ENCODE peak calls at places on chromosomes 7 and 10, in eight cellular contexts. W, Q, N, V, O, K, Z and X are unnamed samples.

GRCh38 chr10:94002156-94002555 is 8.4 kb downstream of the PLCE1 start:
- DNase-seq in W (no peak), Q (no peak), N (no peak), V (no peak), O (peak; percentile 24), K (peak; percentile 90), Z (no peak), X (no peak)

GRCh38 chr7:65967361-65968155 is 14.5 kb downstream of the GUSB start:
- DNase-seq in W (no peak), Q (no peak), N (no peak), V (no peak), O (no peak), K (no peak), Z (no peak), X (peak; percentile 34)

GRCh38 chr7:113917840-113918239 is 969 bp downstream of the PPP1R3A start:
- DNase-seq in W (no peak), Q (no peak), N (no peak), V (no peak), O (no peak), K (no peak), Z (no peak), X (no peak)

GRCh38 chr7:92925876-92926696 is 89.7 kb upstream of the CDK6 start:
- DNase-seq in W (no peak), Q (no peak), N (peak; percentile 67), V (no peak), O (no peak), K (no peak), Z (no peak), X (no peak)

GRCh38 chr7:33107136-33108066 is 1.8 kb downstream of the RP9 start:
- DNase-seq in W (no peak), Q (peak; percentile 57), N (peak; percentile 74), V (no peak), O (no peak), K (peak; percentile 52), Z (peak; percentile 32), X (no peak)

GRCh38 chr7:42351313-42351935 is 114.4 kb upstream of the GLI3 start:
- DNase-seq in W (peak; percentile 26), Q (no peak), N (no peak), V (no peak), O (no peak), K (no peak), Z (no peak), X (no peak)

GRCh38 chr7:73646785-73647724 is 20.6 kb upstream of the VPS37D start:
- DNase-seq in W (no peak), Q (no peak), N (no peak), V (no peak), O (no peak), K (peak; percentile 30), Z (no peak), X (no peak)

GRCh38 chr10:60955957-60956425 is 12.0 kb upstream of the RHOBTB1 start:
- DNase-seq in W (no peak), Q (peak; percentile 25), N (peak; percentile 84), V (peak; percentile 72), O (no peak), K (no peak), Z (no peak), X (no peak)

GRCh38 chr10:30431435-30431911 is 2.5 kb upstream of the MAP3K8 start:
- DNase-seq in W (no peak), Q (peak; percentile 51), N (peak; percentile 21), V (no peak), O (peak; percentile 41), K (peak; percentile 60), Z (peak; percentile 40), X (no peak)

GRCh38 chr10:23253780-23254179 is 61.7 kb downstream of the PTF1A start:
- DNase-seq in W (no peak), Q (no peak), N (no peak), V (no peak), O (no peak), K (no peak), Z (no peak), X (no peak)

GRCh38 chr7:138204285-138204988 is 128.2 kb downstream of the AKR1D1 start:
- DNase-seq in W (no peak), Q (no peak), N (peak; percentile 60), V (no peak), O (no peak), K (no peak), Z (no peak), X (no peak)

GRCh38 chr10:28089467-28089866 is 90.6 kb upstream of the ODAD2 start:
- DNase-seq in W (peak; percentile 56), Q (no peak), N (peak; percentile 87), V (peak; percentile 68), O (no peak), K (no peak), Z (no peak), X (no peak)

GRCh38 chr7:133691727-133692450 is 435.3 kb upstream of the LRGUK start:
- DNase-seq in W (no peak), Q (no peak), N (peak; percentile 56), V (no peak), O (no peak), K (no peak), Z (no peak), X (no peak)

GRCh38 chr7:130392456-130392860 is 12.2 kb downstream of the CPA1 start:
- DNase-seq in W (no peak), Q (no peak), N (peak; percentile 84), V (no peak), O (no peak), K (no peak), Z (no peak), X (no peak)

DNA sequence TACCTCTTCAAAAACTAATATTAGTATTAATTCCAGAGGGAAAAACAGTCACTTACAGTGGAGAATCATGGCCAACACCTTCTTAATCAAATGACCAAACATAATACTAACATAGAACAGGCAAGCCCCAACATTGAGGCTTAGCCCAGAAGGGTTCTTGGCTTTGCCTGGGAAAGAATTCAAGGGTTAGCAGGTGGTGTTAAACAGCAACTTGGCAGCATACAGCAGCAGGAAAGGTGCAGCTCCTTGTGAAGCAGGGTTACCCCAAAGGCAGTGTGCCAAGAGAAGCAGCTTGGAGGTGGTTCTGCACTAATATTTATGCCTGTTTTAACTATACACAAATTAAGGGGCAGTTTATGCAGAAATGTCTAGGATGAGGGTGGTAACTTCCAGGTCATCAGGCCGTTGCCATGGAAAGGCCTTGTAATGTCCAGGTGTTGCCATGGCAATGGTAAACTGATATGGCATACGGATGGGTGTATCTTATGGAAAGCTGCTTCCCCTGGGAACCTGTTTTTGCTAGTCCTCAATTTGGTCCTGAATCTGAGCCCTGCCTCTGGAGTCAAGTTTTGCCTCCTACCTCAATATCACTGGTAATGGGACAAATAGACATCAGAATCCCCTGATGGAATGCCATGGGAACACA is 27.2 kb upstream of the BEND7 start:
- DNase-seq in W (no peak), Q (no peak), N (no peak), V (no peak), O (no peak), K (no peak), Z (peak; percentile 83), X (no peak)
- TF ChIP-seq CTCF in W (no peak), Q (no peak), N (no peak), V (no peak), O (no peak), K (no peak), Z (no peak), X (no peak)

GRCh38 chr7:6637544-6638229 is 569 bp downstream of the ZNF316 start:
- DNase-seq in W (no peak), Q (peak; percentile 71), N (peak; percentile 14), V (no peak), O (no peak), K (no peak), Z (peak; percentile 36), X (no peak)
- TF ChIP-seq CTCF in W (peak; percentile 33), Q (peak; percentile 63), N (peak; percentile 40), V (peak; percentile 41), O (no peak), K (peak; percentile 18), Z (no peak), X (peak; percentile 16)

DNA sequence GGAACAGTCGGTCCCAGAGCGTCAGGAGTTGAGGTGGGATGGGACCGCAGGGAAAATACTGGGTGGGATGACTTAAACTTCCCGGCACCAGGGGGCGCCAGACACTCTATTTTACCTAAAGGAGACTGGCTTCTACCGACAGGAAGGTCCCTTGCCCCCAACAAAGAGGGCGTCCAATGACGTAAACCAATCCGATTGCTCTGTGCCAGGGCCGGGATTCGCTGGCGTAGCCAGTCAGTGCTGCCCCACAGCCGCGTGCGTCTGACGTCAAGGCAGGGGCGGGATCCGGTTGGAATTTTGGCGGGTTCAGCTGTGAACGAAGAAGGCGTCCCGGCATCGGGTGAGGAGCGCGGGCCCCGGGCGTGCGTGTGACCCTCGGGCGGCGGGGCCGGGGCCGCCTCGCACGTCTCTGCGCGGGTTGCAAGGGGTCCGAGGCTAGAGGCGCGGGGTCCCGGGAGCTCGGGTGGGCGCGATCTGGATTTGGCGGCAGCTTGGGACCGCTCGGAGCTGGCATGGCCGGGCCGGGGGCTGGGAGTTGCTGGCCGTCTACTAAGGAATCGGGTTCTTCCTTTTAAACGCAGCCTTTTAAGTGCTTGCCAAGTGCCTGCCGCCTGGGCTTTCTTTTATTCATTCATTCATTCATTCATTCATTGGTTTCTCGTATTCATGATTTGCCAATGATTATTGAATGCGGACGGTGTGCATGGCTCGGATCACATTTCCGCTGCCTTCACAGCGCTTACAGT is at the start of gene MCM10:
- DNase-seq in W (peak; percentile 97), Q (peak; percentile 98), N (peak; percentile 100), V (peak; percentile 94), O (peak; percentile 97), K (peak; percentile 99), Z (peak; percentile 99), X (peak; percentile 99)
- TF ChIP-seq CTCF in W (peak; percentile 82), Q (peak; percentile 68), N (peak; percentile 85), V (peak; percentile 97), O (peak; percentile 88), K (peak; percentile 91), Z (peak; percentile 80), X (peak; percentile 85)

DNA sequence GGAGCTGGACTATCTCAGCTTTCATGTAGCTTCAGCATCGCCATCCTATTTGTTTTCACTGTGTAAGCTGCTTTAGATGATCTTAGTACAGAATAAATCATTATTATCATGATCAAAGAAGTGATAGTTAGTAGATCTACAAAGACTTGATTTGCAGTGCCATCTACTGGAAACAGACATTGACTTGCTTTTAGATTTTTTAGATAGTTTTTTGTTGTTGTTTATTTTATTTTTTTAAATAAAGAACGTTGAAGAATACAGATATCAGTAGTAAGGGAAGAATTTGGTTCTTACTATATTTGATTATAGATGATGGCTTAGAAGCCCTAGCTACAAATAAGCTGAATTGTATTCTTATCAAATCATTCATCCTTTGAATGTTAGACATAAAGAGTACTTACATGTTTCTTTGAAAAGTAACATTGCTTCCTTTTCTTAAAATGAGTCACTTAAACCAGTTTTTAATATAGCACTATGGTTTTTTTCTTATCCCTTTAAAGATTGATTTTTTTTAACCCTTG is 6.3 kb upstream of the SFMBT2 start:
- DNase-seq in W (peak; percentile 4), Q (no peak), N (peak; percentile 71), V (no peak), O (no peak), K (no peak), Z (no peak), X (no peak)
- TF ChIP-seq CTCF in W (peak; percentile 15), Q (no peak), N (peak; percentile 52), V (peak; percentile 79), O (peak; percentile 74), K (peak; percentile 55), Z (peak; percentile 19), X (no peak)

DNA sequence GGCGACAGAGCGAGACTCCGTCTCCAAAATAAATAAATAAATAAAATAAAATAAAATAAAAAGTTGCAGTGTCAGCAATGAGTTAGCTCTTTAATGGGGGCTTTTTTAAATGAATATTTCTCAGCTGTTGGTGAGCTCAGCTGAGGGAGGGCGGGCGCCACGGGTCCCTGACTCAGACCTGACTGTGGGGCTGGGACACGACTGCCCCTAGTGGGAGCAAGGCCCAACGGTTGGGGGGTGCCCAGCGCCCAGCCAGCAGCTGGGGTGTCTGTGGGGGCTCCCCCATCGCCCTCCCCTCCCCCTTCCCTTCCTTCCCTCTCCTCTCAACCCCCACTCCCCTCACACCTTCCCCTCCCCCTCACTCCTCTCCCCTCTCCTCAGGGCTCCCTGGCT is 46.6 kb downstream of the PWWP2B start:
- DNase-seq in W (no peak), Q (no peak), N (peak; percentile 75), V (no peak), O (no peak), K (no peak), Z (peak; percentile 62), X (no peak)
- TF ChIP-seq CTCF in W (peak; percentile 72), Q (no peak), N (peak; percentile 76), V (peak; percentile 69), O (peak; percentile 41), K (peak; percentile 23), Z (no peak), X (peak; percentile 20)